ENCODE peak calls at places on chromosomes 1 and 21, in nine cellular contexts. One of them, this sample, is unnamed.

GRCh38 chr1:186231861-186232436 is 143.1 kb downstream of the TPR start:
- DNase-seq in ovary: no peak
- DNase-seq in pancreas: no peak
- DNase-seq in activated CD8-positive, alpha-beta memory T cell treated with anti-CD3 and anti-CD28 coated beads, Interleukin-2, amount 50 U/mL, for 48 hours: no peak
- DNase-seq in stimulated activated CD8-positive, alpha-beta memory T cell treated with anti-CD3 and anti-CD28 coated beads, Interleukin-4, amount 100 ng/mL, for 24 hours: no peak
- DNase-seq in anterior cingulate cortex: no peak
- DNase-seq in CD4-positive, alpha-beta T cell: no peak
- DNase-seq in progenitor cell of endocrine pancreas: no peak
- DNase-seq in NCI-H2081: no peak
- DNase-seq in this sample: no peak

GRCh38 chr1:6503884-6504602 is 12.6 kb upstream of the PLEKHG5 start:
- DNase-seq in pancreas: no peak
- DNase-seq in ovary: no peak
- DNase-seq in progenitor cell of endocrine pancreas: no peak
- DNase-seq in CD4-positive, alpha-beta T cell: no peak
- DNase-seq in activated CD8-positive, alpha-beta memory T cell treated with anti-CD3 and anti-CD28 coated beads, Interleukin-2, amount 50 U/mL, for 48 hours: no peak
- DNase-seq in NCI-H2081: no peak
- DNase-seq in anterior cingulate cortex: no peak
- DNase-seq in stimulated activated CD8-positive, alpha-beta memory T cell treated with anti-CD3 and anti-CD28 coated beads, Interleukin-4, amount 100 ng/mL, for 24 hours: no peak
- DNase-seq in this sample: no peak

GRCh38 chr1:63920154-63921117 is 146.6 kb downstream of the ROR1 start:
- DNase-seq in stimulated activated CD8-positive, alpha-beta memory T cell treated with anti-CD3 and anti-CD28 coated beads, Interleukin-4, amount 100 ng/mL, for 24 hours: no peak
- DNase-seq in pancreas: no peak
- DNase-seq in activated CD8-positive, alpha-beta memory T cell treated with anti-CD3 and anti-CD28 coated beads, Interleukin-2, amount 50 U/mL, for 48 hours: no peak
- DNase-seq in CD4-positive, alpha-beta T cell: no peak
- DNase-seq in anterior cingulate cortex: no peak
- DNase-seq in ovary: no peak
- DNase-seq in NCI-H2081: no peak
- DNase-seq in progenitor cell of endocrine pancreas: no peak
- DNase-seq in this sample: no peak

GRCh38 chr1:225815526-225816178 is 5.7 kb downstream of the EPHX1 start:
- DNase-seq in pancreas: no peak
- DNase-seq in anterior cingulate cortex: no peak
- DNase-seq in ovary: no peak
- DNase-seq in NCI-H2081: no peak
- DNase-seq in activated CD8-positive, alpha-beta memory T cell treated with anti-CD3 and anti-CD28 coated beads, Interleukin-2, amount 50 U/mL, for 48 hours: no peak
- DNase-seq in stimulated activated CD8-positive, alpha-beta memory T cell treated with anti-CD3 and anti-CD28 coated beads, Interleukin-4, amount 100 ng/mL, for 24 hours: no peak
- DNase-seq in progenitor cell of endocrine pancreas: no peak
- DNase-seq in CD4-positive, alpha-beta T cell: no peak
- DNase-seq in this sample: peak

GRCh38 chr1:119139857-119140176 is 636 bp downstream of the WARS2 start:
- DNase-seq in progenitor cell of endocrine pancreas: no peak
- DNase-seq in activated CD8-positive, alpha-beta memory T cell treated with anti-CD3 and anti-CD28 coated beads, Interleukin-2, amount 50 U/mL, for 48 hours: no peak
- DNase-seq in anterior cingulate cortex: no peak
- DNase-seq in stimulated activated CD8-positive, alpha-beta memory T cell treated with anti-CD3 and anti-CD28 coated beads, Interleukin-4, amount 100 ng/mL, for 24 hours: no peak
- DNase-seq in NCI-H2081: peak
- DNase-seq in pancreas: no peak
- DNase-seq in CD4-positive, alpha-beta T cell: no peak
- DNase-seq in ovary: no peak
- DNase-seq in this sample: no peak

GRCh38 chr1:169741666-169742394 is 8.0 kb upstream of the SELE start:
- DNase-seq in stimulated activated CD8-positive, alpha-beta memory T cell treated with anti-CD3 and anti-CD28 coated beads, Interleukin-4, amount 100 ng/mL, for 24 hours: no peak
- DNase-seq in CD4-positive, alpha-beta T cell: no peak
- DNase-seq in pancreas: no peak
- DNase-seq in activated CD8-positive, alpha-beta memory T cell treated with anti-CD3 and anti-CD28 coated beads, Interleukin-2, amount 50 U/mL, for 48 hours: no peak
- DNase-seq in ovary: no peak
- DNase-seq in anterior cingulate cortex: no peak
- DNase-seq in progenitor cell of endocrine pancreas: no peak
- DNase-seq in NCI-H2081: no peak
- DNase-seq in this sample: no peak

GRCh38 chr21:34526618-34527290 is 14.7 kb upstream of the KCNE1 start:
- DNase-seq in CD4-positive, alpha-beta T cell: no peak
- DNase-seq in NCI-H2081: no peak
- DNase-seq in activated CD8-positive, alpha-beta memory T cell treated with anti-CD3 and anti-CD28 coated beads, Interleukin-2, amount 50 U/mL, for 48 hours: no peak
- DNase-seq in progenitor cell of endocrine pancreas: peak
- DNase-seq in ovary: peak
- DNase-seq in pancreas: peak
- DNase-seq in stimulated activated CD8-positive, alpha-beta memory T cell treated with anti-CD3 and anti-CD28 coated beads, Interleukin-4, amount 100 ng/mL, for 24 hours: no peak
- DNase-seq in anterior cingulate cortex: no peak
- DNase-seq in this sample: peak

GRCh38 chr1:26089125-26089524 is 21.7 kb upstream of the TRIM63 start:
- DNase-seq in CD4-positive, alpha-beta T cell: no peak
- DNase-seq in stimulated activated CD8-positive, alpha-beta memory T cell treated with anti-CD3 and anti-CD28 coated beads, Interleukin-4, amount 100 ng/mL, for 24 hours: no peak
- DNase-seq in ovary: no peak
- DNase-seq in anterior cingulate cortex: no peak
- DNase-seq in pancreas: no peak
- DNase-seq in NCI-H2081: no peak
- DNase-seq in progenitor cell of endocrine pancreas: no peak
- DNase-seq in activated CD8-positive, alpha-beta memory T cell treated with anti-CD3 and anti-CD28 coated beads, Interleukin-2, amount 50 U/mL, for 48 hours: no peak
- DNase-seq in this sample: no peak

GRCh38 chr1:109112056-109112651 is 1.8 kb upstream of the ELAPOR1 start:
- DNase-seq in stimulated activated CD8-positive, alpha-beta memory T cell treated with anti-CD3 and anti-CD28 coated beads, Interleukin-4, amount 100 ng/mL, for 24 hours: no peak
- DNase-seq in anterior cingulate cortex: peak
- DNase-seq in progenitor cell of endocrine pancreas: no peak
- DNase-seq in NCI-H2081: no peak
- DNase-seq in activated CD8-positive, alpha-beta memory T cell treated with anti-CD3 and anti-CD28 coated beads, Interleukin-2, amount 50 U/mL, for 48 hours: no peak
- DNase-seq in pancreas: no peak
- DNase-seq in ovary: no peak
- DNase-seq in CD4-positive, alpha-beta T cell: no peak
- DNase-seq in this sample: no peak

GRCh38 chr1:53048960-53049573 is 12.9 kb upstream of the PODN start:
- DNase-seq in ovary: no peak
- DNase-seq in stimulated activated CD8-positive, alpha-beta memory T cell treated with anti-CD3 and anti-CD28 coated beads, Interleukin-4, amount 100 ng/mL, for 24 hours: no peak
- DNase-seq in NCI-H2081: no peak
- DNase-seq in progenitor cell of endocrine pancreas: no peak
- DNase-seq in CD4-positive, alpha-beta T cell: no peak
- DNase-seq in anterior cingulate cortex: peak
- DNase-seq in pancreas: no peak
- DNase-seq in activated CD8-positive, alpha-beta memory T cell treated with anti-CD3 and anti-CD28 coated beads, Interleukin-2, amount 50 U/mL, for 48 hours: no peak
- DNase-seq in this sample: no peak

GRCh38 chr1:7298749-7299151 is 472.3 kb upstream of the VAMP3 start:
- DNase-seq in NCI-H2081: no peak
- DNase-seq in stimulated activated CD8-positive, alpha-beta memory T cell treated with anti-CD3 and anti-CD28 coated beads, Interleukin-4, amount 100 ng/mL, for 24 hours: no peak
- DNase-seq in ovary: no peak
- DNase-seq in anterior cingulate cortex: no peak
- DNase-seq in CD4-positive, alpha-beta T cell: no peak
- DNase-seq in progenitor cell of endocrine pancreas: no peak
- DNase-seq in pancreas: no peak
- DNase-seq in activated CD8-positive, alpha-beta memory T cell treated with anti-CD3 and anti-CD28 coated beads, Interleukin-2, amount 50 U/mL, for 48 hours: no peak
- DNase-seq in this sample: no peak

GRCh38 chr21:26962516-26963305 is 4.2 kb downstream of the ADAMTS5 start:
- DNase-seq in CD4-positive, alpha-beta T cell: no peak
- DNase-seq in pancreas: no peak
- DNase-seq in progenitor cell of endocrine pancreas: no peak
- DNase-seq in ovary: no peak
- DNase-seq in anterior cingulate cortex: no peak
- DNase-seq in NCI-H2081: no peak
- DNase-seq in stimulated activated CD8-positive, alpha-beta memory T cell treated with anti-CD3 and anti-CD28 coated beads, Interleukin-4, amount 100 ng/mL, for 24 hours: no peak
- DNase-seq in activated CD8-positive, alpha-beta memory T cell treated with anti-CD3 and anti-CD28 coated beads, Interleukin-2, amount 50 U/mL, for 48 hours: no peak
- DNase-seq in this sample: no peak

GRCh38 chr1:115539736-115540135 is 102.0 kb upstream of the VANGL1 start:
- DNase-seq in NCI-H2081: no peak
- DNase-seq in ovary: no peak
- DNase-seq in stimulated activated CD8-positive, alpha-beta memory T cell treated with anti-CD3 and anti-CD28 coated beads, Interleukin-4, amount 100 ng/mL, for 24 hours: no peak
- DNase-seq in pancreas: no peak
- DNase-seq in progenitor cell of endocrine pancreas: no peak
- DNase-seq in anterior cingulate cortex: no peak
- DNase-seq in activated CD8-positive, alpha-beta memory T cell treated with anti-CD3 and anti-CD28 coated beads, Interleukin-2, amount 50 U/mL, for 48 hours: no peak
- DNase-seq in CD4-positive, alpha-beta T cell: no peak
- DNase-seq in this sample: no peak

GRCh38 chr1:9700340-9700739 is 48.8 kb downstream of the PIK3CD start:
- DNase-seq in NCI-H2081: no peak
- DNase-seq in CD4-positive, alpha-beta T cell: no peak
- DNase-seq in stimulated activated CD8-positive, alpha-beta memory T cell treated with anti-CD3 and anti-CD28 coated beads, Interleukin-4, amount 100 ng/mL, for 24 hours: no peak
- DNase-seq in pancreas: no peak
- DNase-seq in ovary: no peak
- DNase-seq in activated CD8-positive, alpha-beta memory T cell treated with anti-CD3 and anti-CD28 coated beads, Interleukin-2, amount 50 U/mL, for 48 hours: no peak
- DNase-seq in anterior cingulate cortex: no peak
- DNase-seq in progenitor cell of endocrine pancreas: no peak
- DNase-seq in this sample: no peak

GRCh38 chr1:154478013-154478412 is 24.0 kb upstream of the TDRD10 start:
- DNase-seq in activated CD8-positive, alpha-beta memory T cell treated with anti-CD3 and anti-CD28 coated beads, Interleukin-2, amount 50 U/mL, for 48 hours: no peak
- DNase-seq in NCI-H2081: no peak
- DNase-seq in progenitor cell of endocrine pancreas: no peak
- DNase-seq in stimulated activated CD8-positive, alpha-beta memory T cell treated with anti-CD3 and anti-CD28 coated beads, Interleukin-4, amount 100 ng/mL, for 24 hours: no peak
- DNase-seq in CD4-positive, alpha-beta T cell: no peak
- DNase-seq in ovary: peak
- DNase-seq in anterior cingulate cortex: no peak
- DNase-seq in pancreas: no peak
- DNase-seq in this sample: no peak

GRCh38 chr1:200890818-200891773 is 3.6 kb upstream of the INAVA start:
- DNase-seq in NCI-H2081: no peak
- DNase-seq in pancreas: peak
- DNase-seq in CD4-positive, alpha-beta T cell: no peak
- DNase-seq in activated CD8-positive, alpha-beta memory T cell treated with anti-CD3 and anti-CD28 coated beads, Interleukin-2, amount 50 U/mL, for 48 hours: no peak
- DNase-seq in stimulated activated CD8-positive, alpha-beta memory T cell treated with anti-CD3 and anti-CD28 coated beads, Interleukin-4, amount 100 ng/mL, for 24 hours: no peak
- DNase-seq in ovary: no peak
- DNase-seq in anterior cingulate cortex: no peak
- DNase-seq in progenitor cell of endocrine pancreas: peak
- DNase-seq in this sample: no peak